ENCODE peak calls at places on chromosomes 1 and 21, in ten cellular contexts. One of them, this sample, is unnamed.

GRCh38 chr1:153470707-153471106 is 10.3 kb upstream of the S100A7 start:
- DNase-seq in choroid plexus epithelial cell: no peak
- DNase-seq in psoas muscle: no peak
- DNase-seq in kidney: no peak
- DNase-seq in AG04450: no peak
- DNase-seq in GM12878: no peak
- DNase-seq in SK-N-SH: no peak
- DNase-seq in bronchial epithelial cell: peak
- DNase-seq in foreskin fibroblast: no peak
- DNase-seq in astrocyte of the cerebellum: no peak
- DNase-seq in this sample: no peak

GRCh38 chr1:152869808-152870419 is 8.2 kb upstream of the SMCP start:
- DNase-seq in AG04450: peak
- DNase-seq in foreskin fibroblast: peak
- DNase-seq in choroid plexus epithelial cell: peak
- DNase-seq in GM12878: peak
- DNase-seq in psoas muscle: no peak
- DNase-seq in kidney: no peak
- DNase-seq in astrocyte of the cerebellum: peak
- DNase-seq in SK-N-SH: peak
- DNase-seq in bronchial epithelial cell: peak
- DNase-seq in this sample: peak

GRCh38 chr1:34113362-34113761 is 51.7 kb downstream of the CSMD2 start:
- DNase-seq in AG04450: no peak
- DNase-seq in choroid plexus epithelial cell: no peak
- DNase-seq in bronchial epithelial cell: no peak
- DNase-seq in foreskin fibroblast: no peak
- DNase-seq in GM12878: no peak
- DNase-seq in astrocyte of the cerebellum: no peak
- DNase-seq in psoas muscle: no peak
- DNase-seq in kidney: no peak
- DNase-seq in SK-N-SH: no peak
- DNase-seq in this sample: no peak

GRCh38 chr1:71463144-71463543 is 382.3 kb upstream of the ZRANB2 start:
- DNase-seq in AG04450: no peak
- DNase-seq in bronchial epithelial cell: no peak
- DNase-seq in kidney: no peak
- DNase-seq in SK-N-SH: no peak
- DNase-seq in foreskin fibroblast: peak
- DNase-seq in astrocyte of the cerebellum: no peak
- DNase-seq in choroid plexus epithelial cell: peak
- DNase-seq in GM12878: no peak
- DNase-seq in psoas muscle: no peak
- DNase-seq in this sample: no peak

GRCh38 chr1:18114726-18115410 is 7.3 kb downstream of the IGSF21 start:
- DNase-seq in psoas muscle: no peak
- DNase-seq in choroid plexus epithelial cell: no peak
- DNase-seq in SK-N-SH: no peak
- DNase-seq in GM12878: no peak
- DNase-seq in foreskin fibroblast: no peak
- DNase-seq in bronchial epithelial cell: no peak
- DNase-seq in kidney: no peak
- DNase-seq in AG04450: no peak
- DNase-seq in astrocyte of the cerebellum: no peak
- DNase-seq in this sample: no peak

GRCh38 chr21:45293726-45294401 is 6.2 kb upstream of the POFUT2 start:
- DNase-seq in AG04450: no peak
- DNase-seq in kidney: peak
- DNase-seq in astrocyte of the cerebellum: no peak
- DNase-seq in foreskin fibroblast: no peak
- DNase-seq in GM12878: no peak
- DNase-seq in bronchial epithelial cell: no peak
- DNase-seq in choroid plexus epithelial cell: no peak
- DNase-seq in SK-N-SH: peak
- DNase-seq in psoas muscle: no peak
- DNase-seq in this sample: no peak

GRCh38 chr1:223331929-223332328 is 32.0 kb downstream of the SUSD4 start:
- DNase-seq in psoas muscle: no peak
- DNase-seq in bronchial epithelial cell: peak
- DNase-seq in kidney: no peak
- DNase-seq in AG04450: peak
- DNase-seq in astrocyte of the cerebellum: peak
- DNase-seq in SK-N-SH: no peak
- DNase-seq in GM12878: no peak
- DNase-seq in choroid plexus epithelial cell: peak
- DNase-seq in foreskin fibroblast: no peak
- DNase-seq in this sample: no peak

GRCh38 chr1:22053861-22054770 is 1.6 kb downstream of the CDC42 start:
- DNase-seq in choroid plexus epithelial cell: no peak
- DNase-seq in kidney: no peak
- DNase-seq in SK-N-SH: no peak
- DNase-seq in AG04450: no peak
- DNase-seq in astrocyte of the cerebellum: no peak
- DNase-seq in bronchial epithelial cell: peak
- DNase-seq in foreskin fibroblast: no peak
- DNase-seq in psoas muscle: no peak
- DNase-seq in GM12878: no peak
- DNase-seq in this sample: no peak

GRCh38 chr1:55203064-55203463 is 12.1 kb downstream of the USP24 start:
- DNase-seq in psoas muscle: no peak
- DNase-seq in SK-N-SH: no peak
- DNase-seq in GM12878: no peak
- DNase-seq in foreskin fibroblast: no peak
- DNase-seq in astrocyte of the cerebellum: no peak
- DNase-seq in AG04450: no peak
- DNase-seq in choroid plexus epithelial cell: no peak
- DNase-seq in bronchial epithelial cell: no peak
- DNase-seq in kidney: no peak
- DNase-seq in this sample: no peak

GRCh38 chr1:76507376-76507775 is 359.9 kb upstream of the ST6GALNAC5 start:
- DNase-seq in bronchial epithelial cell: no peak
- DNase-seq in foreskin fibroblast: no peak
- DNase-seq in psoas muscle: no peak
- DNase-seq in kidney: no peak
- DNase-seq in choroid plexus epithelial cell: no peak
- DNase-seq in GM12878: no peak
- DNase-seq in astrocyte of the cerebellum: no peak
- DNase-seq in AG04450: no peak
- DNase-seq in SK-N-SH: no peak
- DNase-seq in this sample: no peak

GRCh38 chr1:76501136-76501535 is 366.1 kb upstream of the ST6GALNAC5 start:
- DNase-seq in SK-N-SH: no peak
- DNase-seq in GM12878: no peak
- DNase-seq in foreskin fibroblast: no peak
- DNase-seq in AG04450: no peak
- DNase-seq in psoas muscle: no peak
- DNase-seq in kidney: no peak
- DNase-seq in bronchial epithelial cell: no peak
- DNase-seq in astrocyte of the cerebellum: peak
- DNase-seq in choroid plexus epithelial cell: no peak
- DNase-seq in this sample: no peak

GRCh38 chr1:76503100-76503499 is 364.2 kb upstream of the ST6GALNAC5 start:
- DNase-seq in SK-N-SH: no peak
- DNase-seq in astrocyte of the cerebellum: no peak
- DNase-seq in psoas muscle: no peak
- DNase-seq in bronchial epithelial cell: no peak
- DNase-seq in AG04450: no peak
- DNase-seq in foreskin fibroblast: no peak
- DNase-seq in choroid plexus epithelial cell: no peak
- DNase-seq in kidney: no peak
- DNase-seq in GM12878: no peak
- DNase-seq in this sample: no peak

GRCh38 chr1:76500111-76500510 is 367.2 kb upstream of the ST6GALNAC5 start:
- DNase-seq in kidney: no peak
- DNase-seq in AG04450: no peak
- DNase-seq in astrocyte of the cerebellum: no peak
- DNase-seq in bronchial epithelial cell: no peak
- DNase-seq in choroid plexus epithelial cell: no peak
- DNase-seq in SK-N-SH: no peak
- DNase-seq in foreskin fibroblast: no peak
- DNase-seq in psoas muscle: no peak
- DNase-seq in GM12878: no peak
- DNase-seq in this sample: no peak

GRCh38 chr1:76501576-76502219 is 365.6 kb upstream of the ST6GALNAC5 start:
- DNase-seq in SK-N-SH: no peak
- DNase-seq in AG04450: no peak
- DNase-seq in choroid plexus epithelial cell: no peak
- DNase-seq in foreskin fibroblast: no peak
- DNase-seq in GM12878: no peak
- DNase-seq in bronchial epithelial cell: no peak
- DNase-seq in kidney: no peak
- DNase-seq in psoas muscle: no peak
- DNase-seq in astrocyte of the cerebellum: no peak
- DNase-seq in this sample: no peak
- H3K4me3 ChIP-seq in SK-N-SH: no peak
- H3K4me3 ChIP-seq in AG04450: no peak
- H3K4me3 ChIP-seq in choroid plexus epithelial cell: no peak
- H3K4me3 ChIP-seq in foreskin fibroblast: no peak
- H3K4me3 ChIP-seq in GM12878: no peak
- H3K4me3 ChIP-seq in bronchial epithelial cell: no peak
- H3K4me3 ChIP-seq in kidney: no peak
- H3K4me3 ChIP-seq in psoas muscle: no peak
- H3K4me3 ChIP-seq in astrocyte of the cerebellum: no peak
- H3K4me3 ChIP-seq in this sample: no peak

GRCh38 chr1:109650609-109651008 is 5.3 kb upstream of the GSTM4 start:
- DNase-seq in choroid plexus epithelial cell: no peak
- DNase-seq in psoas muscle: no peak
- DNase-seq in GM12878: no peak
- DNase-seq in foreskin fibroblast: no peak
- DNase-seq in kidney: no peak
- DNase-seq in bronchial epithelial cell: peak
- DNase-seq in SK-N-SH: no peak
- DNase-seq in astrocyte of the cerebellum: no peak
- DNase-seq in AG04450: no peak
- DNase-seq in this sample: no peak
- TF ChIP-seq CTCF in choroid plexus epithelial cell: no peak
- TF ChIP-seq CTCF in psoas muscle: no peak
- TF ChIP-seq CTCF in GM12878: no peak
- TF ChIP-seq CTCF in foreskin fibroblast: no peak
- TF ChIP-seq CTCF in kidney: no peak
- TF ChIP-seq CTCF in bronchial epithelial cell: no peak
- TF ChIP-seq CTCF in SK-N-SH: no peak
- TF ChIP-seq CTCF in astrocyte of the cerebellum: no peak
- TF ChIP-seq CTCF in AG04450: no peak
- TF ChIP-seq CTCF in this sample: no peak

GRCh38 chr1:244846653-244847052 is 11.2 kb downstream of the COX20 start:
- DNase-seq in SK-N-SH: no peak
- DNase-seq in AG04450: no peak
- DNase-seq in bronchial epithelial cell: no peak
- DNase-seq in foreskin fibroblast: no peak
- DNase-seq in psoas muscle: no peak
- DNase-seq in GM12878: no peak
- DNase-seq in choroid plexus epithelial cell: no peak
- DNase-seq in astrocyte of the cerebellum: no peak
- DNase-seq in kidney: no peak
- DNase-seq in this sample: no peak

GRCh38 chr1:244843148-244843978 is 7.9 kb downstream of the COX20 start:
- DNase-seq in kidney: no peak
- DNase-seq in astrocyte of the cerebellum: no peak
- DNase-seq in AG04450: no peak
- DNase-seq in SK-N-SH: no peak
- DNase-seq in choroid plexus epithelial cell: no peak
- DNase-seq in foreskin fibroblast: no peak
- DNase-seq in psoas muscle: no peak
- DNase-seq in GM12878: no peak
- DNase-seq in bronchial epithelial cell: no peak
- DNase-seq in this sample: no peak

GRCh38 chr1:244840219-244840794 is 4.8 kb downstream of the COX20 start:
- DNase-seq in bronchial epithelial cell: no peak
- DNase-seq in AG04450: no peak
- DNase-seq in psoas muscle: no peak
- DNase-seq in SK-N-SH: no peak
- DNase-seq in astrocyte of the cerebellum: no peak
- DNase-seq in kidney: no peak
- DNase-seq in GM12878: no peak
- DNase-seq in foreskin fibroblast: peak
- DNase-seq in choroid plexus epithelial cell: peak
- DNase-seq in this sample: no peak

GRCh38 chr1:244841274-244841927 is 5.9 kb downstream of the COX20 start:
- DNase-seq in GM12878: no peak
- DNase-seq in foreskin fibroblast: no peak
- DNase-seq in SK-N-SH: no peak
- DNase-seq in AG04450: no peak
- DNase-seq in kidney: no peak
- DNase-seq in psoas muscle: no peak
- DNase-seq in choroid plexus epithelial cell: no peak
- DNase-seq in astrocyte of the cerebellum: no peak
- DNase-seq in bronchial epithelial cell: no peak
- DNase-seq in this sample: no peak

GRCh38 chr1:244844155-244845121 is 9.0 kb downstream of the COX20 start:
- DNase-seq in choroid plexus epithelial cell: no peak
- DNase-seq in GM12878: no peak
- DNase-seq in astrocyte of the cerebellum: no peak
- DNase-seq in kidney: peak
- DNase-seq in bronchial epithelial cell: no peak
- DNase-seq in SK-N-SH: no peak
- DNase-seq in psoas muscle: no peak
- DNase-seq in foreskin fibroblast: no peak
- DNase-seq in AG04450: no peak
- DNase-seq in this sample: no peak
- H3K4me3 ChIP-seq in choroid plexus epithelial cell: no peak
- H3K4me3 ChIP-seq in GM12878: no peak
- H3K4me3 ChIP-seq in astrocyte of the cerebellum: no peak
- H3K4me3 ChIP-seq in kidney: no peak
- H3K4me3 ChIP-seq in bronchial epithelial cell: no peak
- H3K4me3 ChIP-seq in SK-N-SH: no peak
- H3K4me3 ChIP-seq in psoas muscle: no peak
- H3K4me3 ChIP-seq in foreskin fibroblast: no peak
- H3K4me3 ChIP-seq in AG04450: no peak
- H3K4me3 ChIP-seq in this sample: no peak

GRCh38 chr1:29124366-29125236 is 898 bp upstream of the TMEM200B start:
- DNase-seq in psoas muscle: peak
- DNase-seq in SK-N-SH: peak
- DNase-seq in AG04450: peak
- DNase-seq in choroid plexus epithelial cell: peak
- DNase-seq in astrocyte of the cerebellum: peak
- DNase-seq in bronchial epithelial cell: no peak
- DNase-seq in kidney: peak
- DNase-seq in GM12878: no peak
- DNase-seq in foreskin fibroblast: peak
- DNase-seq in this sample: no peak

GRCh38 chr1:29129916-29130315 is 6.2 kb upstream of the TMEM200B start:
- DNase-seq in astrocyte of the cerebellum: no peak
- DNase-seq in AG04450: no peak
- DNase-seq in kidney: no peak
- DNase-seq in foreskin fibroblast: peak
- DNase-seq in psoas muscle: no peak
- DNase-seq in bronchial epithelial cell: no peak
- DNase-seq in SK-N-SH: no peak
- DNase-seq in GM12878: no peak
- DNase-seq in choroid plexus epithelial cell: no peak
- DNase-seq in this sample: no peak

GRCh38 chr1:29125237-29125641 is 1.5 kb upstream of the TMEM200B start:
- DNase-seq in AG04450: no peak
- DNase-seq in SK-N-SH: no peak
- DNase-seq in GM12878: no peak
- DNase-seq in foreskin fibroblast: no peak
- DNase-seq in choroid plexus epithelial cell: no peak
- DNase-seq in bronchial epithelial cell: no peak
- DNase-seq in kidney: no peak
- DNase-seq in psoas muscle: no peak
- DNase-seq in astrocyte of the cerebellum: no peak
- DNase-seq in this sample: no peak

GRCh38 chr1:29126198-29126597 is 2.5 kb upstream of the TMEM200B start:
- DNase-seq in choroid plexus epithelial cell: no peak
- DNase-seq in bronchial epithelial cell: no peak
- DNase-seq in astrocyte of the cerebellum: no peak
- DNase-seq in kidney: no peak
- DNase-seq in AG04450: no peak
- DNase-seq in GM12878: no peak
- DNase-seq in SK-N-SH: no peak
- DNase-seq in foreskin fibroblast: no peak
- DNase-seq in psoas muscle: no peak
- DNase-seq in this sample: no peak

GRCh38 chr1:29128739-29129138 is 5.0 kb upstream of the TMEM200B start:
- DNase-seq in astrocyte of the cerebellum: no peak
- DNase-seq in bronchial epithelial cell: no peak
- DNase-seq in GM12878: no peak
- DNase-seq in foreskin fibroblast: no peak
- DNase-seq in choroid plexus epithelial cell: no peak
- DNase-seq in psoas muscle: no peak
- DNase-seq in kidney: no peak
- DNase-seq in SK-N-SH: no peak
- DNase-seq in AG04450: no peak
- DNase-seq in this sample: no peak
- TF ChIP-seq CTCF in astrocyte of the cerebellum: no peak
- TF ChIP-seq CTCF in bronchial epithelial cell: no peak
- TF ChIP-seq CTCF in GM12878: no peak
- TF ChIP-seq CTCF in foreskin fibroblast: no peak
- TF ChIP-seq CTCF in choroid plexus epithelial cell: no peak
- TF ChIP-seq CTCF in psoas muscle: no peak
- TF ChIP-seq CTCF in kidney: no peak
- TF ChIP-seq CTCF in SK-N-SH: no peak
- TF ChIP-seq CTCF in AG04450: no peak
- TF ChIP-seq CTCF in this sample: no peak

This sample was measured in GM12864.